ENCODE peak calls at places on chromosomes 2 and 18, in four cellular contexts. One of them, this sample, is unnamed.

GRCh38 chr18:939167-939566 is 34.5 kb downstream of the ADCYAP1 start:
- DNase-seq in activated CD4-positive, alpha-beta T cell treated with anti-CD3 and anti-CD28 coated beads, Interleukin-2, amount 50 U/mL, for 48 hours: no peak
- DNase-seq in effector memory CD4-positive, alpha-beta T cell: no peak
- DNase-seq in HEK293T: no peak
- DNase-seq in this sample: peak

GRCh38 chr2:126766295-126766694 is 110.3 kb downstream of the GYPC start:
- DNase-seq in activated CD4-positive, alpha-beta T cell treated with anti-CD3 and anti-CD28 coated beads, Interleukin-2, amount 50 U/mL, for 48 hours: no peak
- DNase-seq in effector memory CD4-positive, alpha-beta T cell: no peak
- DNase-seq in HEK293T: no peak
- DNase-seq in this sample: no peak

GRCh38 chr18:59388817-59389216 is 29.8 kb upstream of the LMAN1 start:
- DNase-seq in activated CD4-positive, alpha-beta T cell treated with anti-CD3 and anti-CD28 coated beads, Interleukin-2, amount 50 U/mL, for 48 hours: no peak
- DNase-seq in effector memory CD4-positive, alpha-beta T cell: no peak
- DNase-seq in HEK293T: no peak
- DNase-seq in this sample: no peak

GRCh38 chr18:34158881-34159690 is 65.6 kb downstream of the NOL4 start:
- DNase-seq in activated CD4-positive, alpha-beta T cell treated with anti-CD3 and anti-CD28 coated beads, Interleukin-2, amount 50 U/mL, for 48 hours: no peak
- DNase-seq in effector memory CD4-positive, alpha-beta T cell: no peak
- DNase-seq in HEK293T: peak
- DNase-seq in this sample: peak

GRCh38 chr2:44774826-44775492 is 166.5 kb upstream of the SIX3 start:
- DNase-seq in activated CD4-positive, alpha-beta T cell treated with anti-CD3 and anti-CD28 coated beads, Interleukin-2, amount 50 U/mL, for 48 hours: no peak
- DNase-seq in effector memory CD4-positive, alpha-beta T cell: no peak
- DNase-seq in HEK293T: no peak
- DNase-seq in this sample: no peak

GRCh38 chr2:109213646-109214417 is 84.8 kb downstream of the SH3RF3 start:
- DNase-seq in activated CD4-positive, alpha-beta T cell treated with anti-CD3 and anti-CD28 coated beads, Interleukin-2, amount 50 U/mL, for 48 hours: peak
- DNase-seq in effector memory CD4-positive, alpha-beta T cell: peak
- DNase-seq in HEK293T: no peak
- DNase-seq in this sample: no peak

GRCh38 chr2:207847807-207848544 is 78.3 kb upstream of the FZD5 start:
- DNase-seq in activated CD4-positive, alpha-beta T cell treated with anti-CD3 and anti-CD28 coated beads, Interleukin-2, amount 50 U/mL, for 48 hours: no peak
- DNase-seq in effector memory CD4-positive, alpha-beta T cell: no peak
- DNase-seq in HEK293T: no peak
- DNase-seq in this sample: peak

GRCh38 chr2:40281021-40281940 is 170.6 kb downstream of the SLC8A1 start:
- DNase-seq in activated CD4-positive, alpha-beta T cell treated with anti-CD3 and anti-CD28 coated beads, Interleukin-2, amount 50 U/mL, for 48 hours: no peak
- DNase-seq in effector memory CD4-positive, alpha-beta T cell: no peak
- DNase-seq in HEK293T: no peak
- DNase-seq in this sample: peak

GRCh38 chr18:41121116-41121826 is 833.8 kb upstream of the PIK3C3 start:
- DNase-seq in activated CD4-positive, alpha-beta T cell treated with anti-CD3 and anti-CD28 coated beads, Interleukin-2, amount 50 U/mL, for 48 hours: no peak
- DNase-seq in effector memory CD4-positive, alpha-beta T cell: no peak
- DNase-seq in HEK293T: no peak
- DNase-seq in this sample: no peak

GRCh38 chr2:105797298-105797819 is 52.6 kb downstream of the NCK2 start:
- DNase-seq in activated CD4-positive, alpha-beta T cell treated with anti-CD3 and anti-CD28 coated beads, Interleukin-2, amount 50 U/mL, for 48 hours: no peak
- DNase-seq in effector memory CD4-positive, alpha-beta T cell: no peak
- DNase-seq in HEK293T: no peak
- DNase-seq in this sample: peak

GRCh38 chr2:7057865-7058400 is 140.7 kb downstream of the RNF144A start:
- DNase-seq in activated CD4-positive, alpha-beta T cell treated with anti-CD3 and anti-CD28 coated beads, Interleukin-2, amount 50 U/mL, for 48 hours: no peak
- DNase-seq in effector memory CD4-positive, alpha-beta T cell: no peak
- DNase-seq in HEK293T: no peak
- DNase-seq in this sample: no peak

GRCh38 chr18:2609604-2610003 is 38.2 kb downstream of the NDC80 start:
- DNase-seq in activated CD4-positive, alpha-beta T cell treated with anti-CD3 and anti-CD28 coated beads, Interleukin-2, amount 50 U/mL, for 48 hours: no peak
- DNase-seq in effector memory CD4-positive, alpha-beta T cell: no peak
- DNase-seq in HEK293T: no peak
- DNase-seq in this sample: no peak

GRCh38 chr2:64230540-64230939 is 86.3 kb upstream of the PELI1 start:
- DNase-seq in activated CD4-positive, alpha-beta T cell treated with anti-CD3 and anti-CD28 coated beads, Interleukin-2, amount 50 U/mL, for 48 hours: no peak
- DNase-seq in effector memory CD4-positive, alpha-beta T cell: no peak
- DNase-seq in HEK293T: no peak
- DNase-seq in this sample: peak

GRCh38 chr2:68319397-68320117 is at the start of gene CNRIP1:
- DNase-seq in activated CD4-positive, alpha-beta T cell treated with anti-CD3 and anti-CD28 coated beads, Interleukin-2, amount 50 U/mL, for 48 hours: peak
- DNase-seq in effector memory CD4-positive, alpha-beta T cell: no peak
- DNase-seq in HEK293T: peak
- DNase-seq in this sample: peak

GRCh38 chr2:210195066-210195852 is 24.1 kb upstream of the KANSL1L start:
- DNase-seq in activated CD4-positive, alpha-beta T cell treated with anti-CD3 and anti-CD28 coated beads, Interleukin-2, amount 50 U/mL, for 48 hours: no peak
- DNase-seq in effector memory CD4-positive, alpha-beta T cell: no peak
- DNase-seq in HEK293T: peak
- DNase-seq in this sample: peak

GRCh38 chr2:113886479-113887383 is 3.2 kb upstream of the ACTR3 start:
- DNase-seq in activated CD4-positive, alpha-beta T cell treated with anti-CD3 and anti-CD28 coated beads, Interleukin-2, amount 50 U/mL, for 48 hours: peak
- DNase-seq in effector memory CD4-positive, alpha-beta T cell: no peak
- DNase-seq in HEK293T: no peak
- DNase-seq in this sample: no peak

GRCh38 chr2:25161055-25161781 is 7.2 kb downstream of the POMC start:
- DNase-seq in activated CD4-positive, alpha-beta T cell treated with anti-CD3 and anti-CD28 coated beads, Interleukin-2, amount 50 U/mL, for 48 hours: peak
- DNase-seq in effector memory CD4-positive, alpha-beta T cell: peak
- DNase-seq in HEK293T: no peak
- DNase-seq in this sample: peak

GRCh38 chr18:57397440-57397839 is 37.7 kb upstream of the ONECUT2 start:
- DNase-seq in activated CD4-positive, alpha-beta T cell treated with anti-CD3 and anti-CD28 coated beads, Interleukin-2, amount 50 U/mL, for 48 hours: no peak
- DNase-seq in effector memory CD4-positive, alpha-beta T cell: no peak
- DNase-seq in HEK293T: no peak
- DNase-seq in this sample: peak

GRCh38 chr2:108565778-108566375 is 31.6 kb downstream of the LIMS1 start:
- DNase-seq in activated CD4-positive, alpha-beta T cell treated with anti-CD3 and anti-CD28 coated beads, Interleukin-2, amount 50 U/mL, for 48 hours: no peak
- DNase-seq in effector memory CD4-positive, alpha-beta T cell: no peak
- DNase-seq in HEK293T: no peak
- DNase-seq in this sample: no peak

GRCh38 chr18:76461692-76462325 is 33.2 kb downstream of the ZNF516 start:
- DNase-seq in activated CD4-positive, alpha-beta T cell treated with anti-CD3 and anti-CD28 coated beads, Interleukin-2, amount 50 U/mL, for 48 hours: no peak
- DNase-seq in effector memory CD4-positive, alpha-beta T cell: no peak
- DNase-seq in HEK293T: no peak
- DNase-seq in this sample: no peak

GRCh38 chr2:30217644-30218361 is 13.5 kb upstream of the LBH start:
- DNase-seq in activated CD4-positive, alpha-beta T cell treated with anti-CD3 and anti-CD28 coated beads, Interleukin-2, amount 50 U/mL, for 48 hours: no peak
- DNase-seq in effector memory CD4-positive, alpha-beta T cell: no peak
- DNase-seq in HEK293T: no peak
- DNase-seq in this sample: no peak

GRCh38 chr2:20633001-20633400 is 17.9 kb downstream of the HS1BP3 start:
- DNase-seq in activated CD4-positive, alpha-beta T cell treated with anti-CD3 and anti-CD28 coated beads, Interleukin-2, amount 50 U/mL, for 48 hours: no peak
- DNase-seq in effector memory CD4-positive, alpha-beta T cell: no peak
- DNase-seq in HEK293T: no peak
- DNase-seq in this sample: no peak

GRCh38 chr2:183063083-183063482 is 15.5 kb upstream of the DUSP19 start:
- DNase-seq in activated CD4-positive, alpha-beta T cell treated with anti-CD3 and anti-CD28 coated beads, Interleukin-2, amount 50 U/mL, for 48 hours: no peak
- DNase-seq in effector memory CD4-positive, alpha-beta T cell: no peak
- DNase-seq in HEK293T: no peak
- DNase-seq in this sample: peak

GRCh38 chr2:220228310-220229006 is 601.0 kb downstream of the SLC4A3 start:
- DNase-seq in activated CD4-positive, alpha-beta T cell treated with anti-CD3 and anti-CD28 coated beads, Interleukin-2, amount 50 U/mL, for 48 hours: no peak
- DNase-seq in effector memory CD4-positive, alpha-beta T cell: no peak
- DNase-seq in HEK293T: peak
- DNase-seq in this sample: peak

GRCh38 chr2:202432776-202433175 is 56.6 kb downstream of the BMPR2 start:
- DNase-seq in activated CD4-positive, alpha-beta T cell treated with anti-CD3 and anti-CD28 coated beads, Interleukin-2, amount 50 U/mL, for 48 hours: no peak
- DNase-seq in effector memory CD4-positive, alpha-beta T cell: no peak
- DNase-seq in HEK293T: no peak
- DNase-seq in this sample: no peak

GRCh38 chr2:112765251-112765650 is 842 bp upstream of the CKAP2L start:
- DNase-seq in activated CD4-positive, alpha-beta T cell treated with anti-CD3 and anti-CD28 coated beads, Interleukin-2, amount 50 U/mL, for 48 hours: no peak
- DNase-seq in effector memory CD4-positive, alpha-beta T cell: no peak
- DNase-seq in HEK293T: no peak
- DNase-seq in this sample: no peak

GRCh38 chr2:230828272-230828961 is 36.3 kb upstream of the ITM2C start:
- DNase-seq in activated CD4-positive, alpha-beta T cell treated with anti-CD3 and anti-CD28 coated beads, Interleukin-2, amount 50 U/mL, for 48 hours: peak
- DNase-seq in effector memory CD4-positive, alpha-beta T cell: no peak
- DNase-seq in HEK293T: no peak
- DNase-seq in this sample: no peak

GRCh38 chr2:68980956-68981355 is 6.5 kb downstream of the GKN1 start:
- DNase-seq in activated CD4-positive, alpha-beta T cell treated with anti-CD3 and anti-CD28 coated beads, Interleukin-2, amount 50 U/mL, for 48 hours: no peak
- DNase-seq in effector memory CD4-positive, alpha-beta T cell: no peak
- DNase-seq in HEK293T: no peak
- DNase-seq in this sample: no peak

GRCh38 chr2:172429351-172429968 is 2.1 kb downstream of the ITGA6 start:
- DNase-seq in activated CD4-positive, alpha-beta T cell treated with anti-CD3 and anti-CD28 coated beads, Interleukin-2, amount 50 U/mL, for 48 hours: no peak
- DNase-seq in effector memory CD4-positive, alpha-beta T cell: no peak
- DNase-seq in HEK293T: peak
- DNase-seq in this sample: peak

This sample was measured in mesendoderm.